ENCODE peak calls at places on chromosomes 3 and 15, in nine cellular contexts. T is GM23338, G is tibial artery, E is HFFc6, U is heart left ventricle, W is AG04450, Z is progenitor cell of endocrine pancreas, P is GM06990, V is right lobe of liver. O is an unnamed sample.

GRCh38 chr3:129732200-129732876 is 125.9 kb upstream of the PLXND1 start:
- DNase-seq in T (peak), G (no peak), E (no peak), U (no peak), W (no peak), Z (no peak), P (no peak), V (no peak), O (no peak)

GRCh38 chr3:133610031-133610430 is 36.5 kb downstream of the CDV3 start:
- DNase-seq in T (no peak), G (no peak), E (no peak), U (no peak), W (no peak), Z (no peak), P (no peak), V (no peak), O (no peak)

GRCh38 chr3:8436667-8437287 is 64.8 kb upstream of the LMCD1 start:
- DNase-seq in T (no peak), G (no peak), E (no peak), U (no peak), W (no peak), Z (no peak), P (no peak), V (no peak), O (no peak)

GRCh38 chr3:74546426-74546825 is 68.0 kb downstream of the CNTN3 start:
- DNase-seq in T (no peak), G (no peak), E (peak), U (no peak), W (no peak), Z (no peak), P (no peak), V (peak), O (no peak)

GRCh38 chr3:170154084-170154483 is 27.4 kb downstream of the PHC3 start:
- DNase-seq in T (no peak), G (no peak), E (peak), U (no peak), W (peak), Z (no peak), P (no peak), V (no peak), O (no peak)

GRCh38 chr3:187025254-187025655 is 94.9 kb downstream of the ST6GAL1 start:
- DNase-seq in T (no peak), G (no peak), E (no peak), U (no peak), W (no peak), Z (no peak), P (no peak), V (no peak), O (no peak)

GRCh38 chr3:16916840-16917239 is 32.1 kb downstream of the PLCL2 start:
- DNase-seq in T (no peak), G (no peak), E (no peak), U (no peak), W (no peak), Z (no peak), P (no peak), V (no peak), O (no peak)

GRCh38 chr3:129560931-129561594 is 18.1 kb downstream of the H1-8 start:
- DNase-seq in T (no peak), G (peak), E (peak), U (peak), W (peak), Z (no peak), P (no peak), V (peak), O (no peak)

GRCh38 chr3:13021141-13021933 is 51.9 kb downstream of the IQSEC1 start:
- DNase-seq in T (no peak), G (no peak), E (no peak), U (peak), W (no peak), Z (no peak), P (no peak), V (no peak), O (no peak)

GRCh38 chr3:136960838-136961836 is 3.4 kb downstream of the IL20RB start:
- DNase-seq in T (no peak), G (no peak), E (peak), U (no peak), W (no peak), Z (no peak), P (no peak), V (no peak), O (no peak)

GRCh38 chr3:70963412-70963811 is 620.1 kb downstream of the FOXP1 start:
- DNase-seq in T (peak), G (no peak), E (no peak), U (no peak), W (no peak), Z (no peak), P (no peak), V (no peak), O (no peak)

GRCh38 chr15:90231028-90232017 is 2.4 kb downstream of the CIB1 start:
- DNase-seq in T (no peak), G (peak), E (no peak), U (no peak), W (no peak), Z (no peak), P (peak), V (peak), O (no peak)

GRCh38 chr3:67357610-67358458 is 296.6 kb downstream of the SUCLG2 start:
- DNase-seq in T (peak), G (no peak), E (peak), U (no peak), W (no peak), Z (no peak), P (no peak), V (no peak), O (no peak)

GRCh38 chr15:32872606-32873291 is 154.9 kb downstream of the GREM1 start:
- DNase-seq in T (no peak), G (peak), E (peak), U (no peak), W (peak), Z (no peak), P (no peak), V (no peak), O (no peak)

GRCh38 chr3:194269610-194270145 is 81.5 kb downstream of the CPN2 start:
- DNase-seq in T (peak), G (peak), E (no peak), U (peak), W (no peak), Z (no peak), P (peak), V (peak), O (peak)

GRCh38 chr3:22236490-22237271 is 485.7 kb upstream of the ZNF385D start:
- DNase-seq in T (no peak), G (no peak), E (no peak), U (no peak), W (no peak), Z (no peak), P (no peak), V (no peak), O (no peak)

GRCh38 chr3:66812126-66812525 is 186.0 kb upstream of the KBTBD8 start:
- DNase-seq in T (no peak), G (no peak), E (peak), U (no peak), W (no peak), Z (no peak), P (no peak), V (no peak), O (no peak)

GRCh38 chr3:181623924-181624694 is 87.6 kb upstream of the SOX2 start:
- DNase-seq in T (no peak), G (no peak), E (no peak), U (no peak), W (no peak), Z (no peak), P (no peak), V (no peak), O (no peak)

GRCh38 chr15:27589260-27589659 is 509.9 kb downstream of the OCA2 start:
- DNase-seq in T (no peak), G (no peak), E (no peak), U (no peak), W (no peak), Z (no peak), P (no peak), V (no peak), O (no peak)

GRCh38 chr3:51024765-51025681 is 350.3 kb downstream of the DOCK3 start:
- DNase-seq in T (peak), G (no peak), E (no peak), U (peak), W (no peak), Z (no peak), P (no peak), V (peak), O (no peak)

GRCh38 chr15:35442734-35443133 is 103.2 kb downstream of the DPH6 start:
- DNase-seq in T (no peak), G (no peak), E (no peak), U (no peak), W (no peak), Z (no peak), P (no peak), V (no peak), O (no peak)

GRCh38 chr3:4983739-4984510 is 4.7 kb downstream of the BHLHE40 start:
- DNase-seq in T (no peak), G (peak), E (no peak), U (no peak), W (peak), Z (no peak), P (peak), V (no peak), O (no peak)

GRCh38 chr3:62940763-62941632 is 65.8 kb upstream of the CADPS start:
- DNase-seq in T (peak), G (no peak), E (no peak), U (no peak), W (no peak), Z (no peak), P (no peak), V (no peak), O (no peak)

GRCh38 chr3:135924506-135924905 is 41.0 kb upstream of the PPP2R3A start:
- DNase-seq in T (no peak), G (no peak), E (no peak), U (no peak), W (no peak), Z (no peak), P (no peak), V (no peak), O (no peak)

DNA sequence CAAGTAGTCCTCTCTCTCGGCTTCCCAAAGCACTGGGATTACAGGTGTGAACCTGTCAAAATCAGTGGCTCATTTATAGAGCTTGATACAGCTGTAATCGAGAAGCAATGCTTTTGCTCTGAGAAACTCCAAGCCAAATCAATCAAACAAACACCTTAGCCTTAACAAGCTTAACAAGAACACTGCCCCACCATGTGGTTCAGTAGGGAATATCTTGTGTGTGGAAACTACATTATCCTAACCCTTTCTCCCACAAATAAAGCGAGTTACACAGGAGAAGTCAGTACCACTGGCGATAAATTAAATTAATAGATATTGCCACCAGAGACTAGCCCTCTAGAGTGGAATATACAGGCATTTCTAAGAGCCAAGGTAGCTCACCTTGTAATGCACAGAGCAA is 13.9 kb downstream of the CDAN1 start:
- DNase-seq in T (peak), G (no peak), E (no peak), U (no peak), W (no peak), Z (no peak), P (no peak), V (no peak), O (no peak)
- TF ChIP-seq CTCF in T (peak), G (no peak), E (peak), U (no peak), W (no peak), Z (peak), P (no peak), V (peak), O (no peak)

DNA sequence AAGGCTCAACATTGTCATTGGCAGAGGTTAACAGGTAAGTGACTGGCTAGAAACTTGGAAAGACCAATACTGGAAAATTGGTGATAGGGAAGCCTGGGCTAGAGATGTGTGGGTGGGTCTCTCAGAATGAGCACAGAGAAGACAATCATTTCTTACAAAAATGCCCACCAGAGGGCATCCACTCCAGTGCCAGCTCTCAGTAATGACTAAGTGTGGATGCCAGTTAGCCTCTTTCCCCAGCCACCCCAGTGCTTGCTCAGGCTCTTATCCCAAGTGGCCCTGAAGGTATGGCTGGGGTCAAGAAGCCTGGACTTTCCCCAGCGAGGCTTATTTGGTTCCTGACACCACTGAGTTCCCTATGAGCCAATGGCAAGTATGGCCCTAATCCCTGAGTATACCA is 115.9 kb upstream of the ST8SIA2 start:
- DNase-seq in T (peak), G (no peak), E (no peak), U (no peak), W (no peak), Z (no peak), P (no peak), V (no peak), O (no peak)
- TF ChIP-seq CTCF in T (peak), G (no peak), E (peak), U (peak), W (peak), Z (peak), P (peak), V (peak), O (peak)

DNA sequence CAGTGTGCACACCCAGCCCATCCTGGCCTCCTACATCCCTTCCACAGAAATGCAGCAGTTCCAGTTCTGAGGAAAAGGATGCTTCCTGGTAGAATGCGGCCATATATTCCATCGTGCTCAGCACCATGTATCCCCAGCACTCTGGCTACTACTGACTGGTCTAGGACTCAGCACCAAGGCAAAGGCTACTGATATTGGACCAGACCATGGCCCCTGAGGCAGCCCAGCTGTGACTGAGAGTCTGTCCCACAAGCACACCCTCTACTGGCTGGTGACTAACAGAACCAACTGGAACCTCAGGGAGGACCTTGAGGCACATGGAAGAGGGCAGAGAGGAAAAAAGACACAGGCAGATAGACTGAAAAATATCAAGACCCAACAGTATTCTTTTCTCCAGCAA is 30.0 kb downstream of the TARS3 start:
- DNase-seq in T (peak), G (no peak), E (no peak), U (no peak), W (no peak), Z (no peak), P (no peak), V (no peak), O (no peak)
- TF ChIP-seq CTCF in T (peak), G (no peak), E (no peak), U (no peak), W (no peak), Z (no peak), P (peak), V (no peak), O (no peak)

GRCh38 chr3:153061938-153062528 is 100.0 kb upstream of the RAP2B start:
- DNase-seq in T (no peak), G (no peak), E (no peak), U (no peak), W (no peak), Z (no peak), P (no peak), V (no peak), O (no peak)
- TF ChIP-seq CTCF in T (no peak), G (no peak), E (no peak), U (no peak), W (no peak), Z (no peak), P (no peak), V (no peak), O (no peak)

GRCh38 chr3:123750209-123750608 is 133.9 kb downstream of the MYLK start:
- DNase-seq in T (no peak), G (no peak), E (no peak), U (no peak), W (no peak), Z (no peak), P (no peak), V (no peak), O (no peak)

GRCh38 chr3:123749716-123750115 is 134.4 kb downstream of the MYLK start:
- DNase-seq in T (no peak), G (no peak), E (peak), U (no peak), W (peak), Z (no peak), P (no peak), V (no peak), O (no peak)

GRCh38 chr3:123743121-123743520 is 141.0 kb downstream of the MYLK start:
- DNase-seq in T (no peak), G (no peak), E (peak), U (no peak), W (no peak), Z (no peak), P (no peak), V (no peak), O (no peak)

GRCh38 chr3:123741058-123741511 is 143.0 kb downstream of the MYLK start:
- DNase-seq in T (no peak), G (no peak), E (no peak), U (no peak), W (no peak), Z (no peak), P (no peak), V (no peak), O (no peak)

GRCh38 chr3:123745184-123745855 is 138.8 kb downstream of the MYLK start:
- DNase-seq in T (peak), G (no peak), E (no peak), U (no peak), W (no peak), Z (no peak), P (no peak), V (no peak), O (no peak)
- TF ChIP-seq CTCF in T (peak), G (peak), E (peak), U (peak), W (no peak), Z (peak), P (peak), V (peak), O (no peak)

DNA sequence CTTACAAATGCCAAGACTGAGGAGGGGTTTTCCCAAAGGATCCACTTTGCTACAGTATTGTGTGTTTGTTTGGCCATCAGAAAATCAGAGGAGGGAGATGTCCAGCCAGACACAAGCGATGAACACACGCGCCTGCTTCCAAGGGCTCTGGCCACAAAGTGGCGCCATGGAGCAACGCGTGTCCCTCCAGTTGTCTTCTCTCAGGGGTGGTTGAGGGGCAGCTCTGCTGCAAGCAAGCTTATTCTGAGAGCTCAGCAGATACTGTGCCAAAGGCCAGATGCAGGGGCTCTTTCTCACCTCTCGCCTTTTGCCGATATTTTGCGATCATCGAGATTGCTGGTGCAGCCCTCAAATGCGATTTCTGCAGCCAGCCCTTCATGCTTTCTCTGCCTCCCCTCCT is 88.9 kb upstream of the OSBPL11 start:
- DNase-seq in T (peak), G (no peak), E (no peak), U (no peak), W (no peak), Z (no peak), P (no peak), V (no peak), O (no peak)
- TF ChIP-seq CTCF in T (peak), G (no peak), E (peak), U (peak), W (peak), Z (peak), P (peak), V (peak), O (no peak)

GRCh38 chr15:94272251-94272898 is 41.0 kb downstream of the MCTP2 start:
- DNase-seq in T (no peak), G (no peak), E (no peak), U (no peak), W (no peak), Z (no peak), P (no peak), V (no peak), O (no peak)

GRCh38 chr15:94270570-94270969 is 39.2 kb downstream of the MCTP2 start:
- DNase-seq in T (no peak), G (no peak), E (no peak), U (no peak), W (no peak), Z (no peak), P (no peak), V (no peak), O (no peak)

GRCh38 chr15:94266789-94267188 is 35.4 kb downstream of the MCTP2 start:
- DNase-seq in T (no peak), G (no peak), E (no peak), U (no peak), W (no peak), Z (no peak), P (no peak), V (no peak), O (no peak)

GRCh38 chr15:94266000-94266399 is 34.6 kb downstream of the MCTP2 start:
- DNase-seq in T (no peak), G (no peak), E (no peak), U (no peak), W (no peak), Z (no peak), P (no peak), V (no peak), O (no peak)

GRCh38 chr15:94269954-94270353 is 38.6 kb downstream of the MCTP2 start:
- DNase-seq in T (no peak), G (no peak), E (no peak), U (no peak), W (no peak), Z (no peak), P (no peak), V (no peak), O (no peak)
- TF ChIP-seq CTCF in T (no peak), G (no peak), E (no peak), U (no peak), W (no peak), Z (no peak), P (no peak), V (no peak), O (no peak)

GRCh38 chr15:71116366-71116765 is 1.1 kb downstream of the THSD4 start:
- DNase-seq in T (peak), G (no peak), E (no peak), U (no peak), W (no peak), Z (no peak), P (no peak), V (no peak), O (no peak)

GRCh38 chr15:71112429-71112828 is 2.8 kb upstream of the THSD4 start:
- DNase-seq in T (no peak), G (no peak), E (peak), U (no peak), W (no peak), Z (no peak), P (no peak), V (no peak), O (no peak)

GRCh38 chr15:71114887-71115566 is at the start of gene THSD4:
- DNase-seq in T (peak), G (peak), E (peak), U (peak), W (no peak), Z (peak), P (peak), V (peak), O (peak)

GRCh38 chr15:71115567-71116351 is 488 bp downstream of the THSD4 start:
- DNase-seq in T (peak), G (peak), E (no peak), U (peak), W (no peak), Z (peak), P (peak), V (peak), O (peak)

GRCh38 chr15:71114066-71114680 is 1.1 kb upstream of the THSD4 start:
- DNase-seq in T (peak), G (no peak), E (no peak), U (no peak), W (no peak), Z (no peak), P (no peak), V (no peak), O (no peak)
- TF ChIP-seq CTCF in T (no peak), G (no peak), E (no peak), U (no peak), W (no peak), Z (no peak), P (no peak), V (no peak), O (no peak)

O was measured in mesothelial cell of epicardium.